ENCODE peak calls at places on chromosomes 11 and 22, in ten cellular contexts. One of them, this sample, is unnamed.

GRCh38 chr11:125258626-125259025 is 94.1 kb downstream of the PKNOX2 start:
- DNase-seq in CD8-positive, alpha-beta T cell: no peak
- DNase-seq in neural crest cell: no peak
- DNase-seq in nephron progenitor cell: no peak
- DNase-seq in mucosa of descending colon: no peak
- DNase-seq in body of pancreas: no peak
- DNase-seq in HL-60: no peak
- DNase-seq in upper lobe of right lung: no peak
- DNase-seq in brain microvascular endothelial cell: no peak
- DNase-seq in heart left ventricle: no peak
- DNase-seq in this sample: no peak

GRCh38 chr11:69873166-69874077 is 54.2 kb upstream of the FGF3 start:
- DNase-seq in CD8-positive, alpha-beta T cell: no peak
- DNase-seq in neural crest cell: no peak
- DNase-seq in nephron progenitor cell: no peak
- DNase-seq in mucosa of descending colon: no peak
- DNase-seq in body of pancreas: no peak
- DNase-seq in HL-60: no peak
- DNase-seq in upper lobe of right lung: peak; percentile 36
- DNase-seq in brain microvascular endothelial cell: no peak
- DNase-seq in heart left ventricle: no peak
- DNase-seq in this sample: no peak

GRCh38 chr22:23244690-23245044 is 64.4 kb downstream of the BCR start:
- DNase-seq in CD8-positive, alpha-beta T cell: no peak
- DNase-seq in neural crest cell: no peak
- DNase-seq in nephron progenitor cell: no peak
- DNase-seq in mucosa of descending colon: no peak
- DNase-seq in body of pancreas: no peak
- DNase-seq in HL-60: no peak
- DNase-seq in upper lobe of right lung: no peak
- DNase-seq in brain microvascular endothelial cell: no peak
- DNase-seq in heart left ventricle: no peak
- DNase-seq in this sample: no peak

GRCh38 chr11:118339281-118340045 is 3.0 kb downstream of the CD3D start:
- DNase-seq in CD8-positive, alpha-beta T cell: no peak
- DNase-seq in neural crest cell: no peak
- DNase-seq in nephron progenitor cell: no peak
- DNase-seq in mucosa of descending colon: no peak
- DNase-seq in body of pancreas: no peak
- DNase-seq in HL-60: no peak
- DNase-seq in upper lobe of right lung: no peak
- DNase-seq in brain microvascular endothelial cell: no peak
- DNase-seq in heart left ventricle: no peak
- DNase-seq in this sample: no peak

GRCh38 chr11:77411238-77411637 is 62.7 kb downstream of the PAK1 start:
- DNase-seq in CD8-positive, alpha-beta T cell: peak; percentile 28
- DNase-seq in neural crest cell: peak; percentile 2
- DNase-seq in nephron progenitor cell: peak; percentile 10
- DNase-seq in mucosa of descending colon: peak; percentile 34
- DNase-seq in body of pancreas: no peak
- DNase-seq in HL-60: peak; percentile 33
- DNase-seq in upper lobe of right lung: peak; percentile 70
- DNase-seq in brain microvascular endothelial cell: peak; percentile 11
- DNase-seq in heart left ventricle: peak; percentile 26
- DNase-seq in this sample: no peak

GRCh38 chr22:49964493-49965290 is 4.1 kb downstream of the PIM3 start:
- DNase-seq in CD8-positive, alpha-beta T cell: no peak
- DNase-seq in neural crest cell: no peak
- DNase-seq in nephron progenitor cell: no peak
- DNase-seq in mucosa of descending colon: peak; percentile 12
- DNase-seq in body of pancreas: peak; percentile 26
- DNase-seq in HL-60: no peak
- DNase-seq in upper lobe of right lung: peak; percentile 63
- DNase-seq in brain microvascular endothelial cell: no peak
- DNase-seq in heart left ventricle: peak; percentile 29
- DNase-seq in this sample: no peak

GRCh38 chr11:33043221-33043833 is 4.0 kb downstream of the TCP11L1 start:
- DNase-seq in CD8-positive, alpha-beta T cell: no peak
- DNase-seq in neural crest cell: no peak
- DNase-seq in nephron progenitor cell: no peak
- DNase-seq in mucosa of descending colon: no peak
- DNase-seq in body of pancreas: no peak
- DNase-seq in HL-60: no peak
- DNase-seq in upper lobe of right lung: no peak
- DNase-seq in brain microvascular endothelial cell: no peak
- DNase-seq in heart left ventricle: no peak
- DNase-seq in this sample: no peak

GRCh38 chr22:46590334-46590733 is 29.9 kb upstream of the GRAMD4 start:
- DNase-seq in CD8-positive, alpha-beta T cell: peak; percentile 11
- DNase-seq in neural crest cell: no peak
- DNase-seq in nephron progenitor cell: no peak
- DNase-seq in mucosa of descending colon: no peak
- DNase-seq in body of pancreas: no peak
- DNase-seq in HL-60: no peak
- DNase-seq in upper lobe of right lung: peak; percentile 70
- DNase-seq in brain microvascular endothelial cell: no peak
- DNase-seq in heart left ventricle: peak; percentile 90
- DNase-seq in this sample: no peak

GRCh38 chr11:100719362-100719761 is 32.3 kb downstream of the ARHGAP42 start:
- DNase-seq in CD8-positive, alpha-beta T cell: no peak
- DNase-seq in neural crest cell: no peak
- DNase-seq in nephron progenitor cell: no peak
- DNase-seq in mucosa of descending colon: no peak
- DNase-seq in body of pancreas: no peak
- DNase-seq in HL-60: no peak
- DNase-seq in upper lobe of right lung: no peak
- DNase-seq in brain microvascular endothelial cell: no peak
- DNase-seq in heart left ventricle: no peak
- DNase-seq in this sample: no peak

GRCh38 chr11:64032050-64032449 is 3.7 kb upstream of the FLRT1 start:
- DNase-seq in CD8-positive, alpha-beta T cell: no peak
- DNase-seq in neural crest cell: no peak
- DNase-seq in nephron progenitor cell: no peak
- DNase-seq in mucosa of descending colon: no peak
- DNase-seq in body of pancreas: no peak
- DNase-seq in HL-60: no peak
- DNase-seq in upper lobe of right lung: no peak
- DNase-seq in brain microvascular endothelial cell: peak; percentile 38
- DNase-seq in heart left ventricle: no peak
- DNase-seq in this sample: no peak

GRCh38 chr22:27197071-27197470 is 539.7 kb downstream of the MIAT start:
- DNase-seq in CD8-positive, alpha-beta T cell: no peak
- DNase-seq in neural crest cell: no peak
- DNase-seq in nephron progenitor cell: no peak
- DNase-seq in mucosa of descending colon: no peak
- DNase-seq in body of pancreas: no peak
- DNase-seq in HL-60: no peak
- DNase-seq in upper lobe of right lung: no peak
- DNase-seq in brain microvascular endothelial cell: no peak
- DNase-seq in heart left ventricle: no peak
- DNase-seq in this sample: no peak

GRCh38 chr22:35841907-35842518 is 124.3 kb downstream of the APOL5 start:
- DNase-seq in CD8-positive, alpha-beta T cell: no peak
- DNase-seq in neural crest cell: no peak
- DNase-seq in nephron progenitor cell: no peak
- DNase-seq in mucosa of descending colon: no peak
- DNase-seq in body of pancreas: no peak
- DNase-seq in HL-60: no peak
- DNase-seq in upper lobe of right lung: no peak
- DNase-seq in brain microvascular endothelial cell: no peak
- DNase-seq in heart left ventricle: no peak
- DNase-seq in this sample: no peak

GRCh38 chr11:7977251-7977917 is 9.8 kb upstream of the EIF3F start:
- DNase-seq in CD8-positive, alpha-beta T cell: no peak
- DNase-seq in neural crest cell: no peak
- DNase-seq in nephron progenitor cell: no peak
- DNase-seq in mucosa of descending colon: no peak
- DNase-seq in body of pancreas: no peak
- DNase-seq in HL-60: peak; percentile 43
- DNase-seq in upper lobe of right lung: no peak
- DNase-seq in brain microvascular endothelial cell: peak; percentile 74
- DNase-seq in heart left ventricle: no peak
- DNase-seq in this sample: peak; percentile 76

GRCh38 chr11:102664001-102664752 is 39.0 kb upstream of the MMP20 start:
- DNase-seq in CD8-positive, alpha-beta T cell: no peak
- DNase-seq in neural crest cell: no peak
- DNase-seq in nephron progenitor cell: no peak
- DNase-seq in mucosa of descending colon: no peak
- DNase-seq in body of pancreas: no peak
- DNase-seq in HL-60: no peak
- DNase-seq in upper lobe of right lung: no peak
- DNase-seq in brain microvascular endothelial cell: no peak
- DNase-seq in heart left ventricle: no peak
- DNase-seq in this sample: no peak

GRCh38 chr11:30811226-30811625 is 225.1 kb upstream of the MPPED2 start:
- DNase-seq in CD8-positive, alpha-beta T cell: no peak
- DNase-seq in neural crest cell: no peak
- DNase-seq in nephron progenitor cell: no peak
- DNase-seq in mucosa of descending colon: no peak
- DNase-seq in body of pancreas: no peak
- DNase-seq in HL-60: no peak
- DNase-seq in upper lobe of right lung: no peak
- DNase-seq in brain microvascular endothelial cell: no peak
- DNase-seq in heart left ventricle: no peak
- DNase-seq in this sample: no peak

GRCh38 chr22:27782065-27782464 is 19.5 kb downstream of the MN1 start:
- DNase-seq in CD8-positive, alpha-beta T cell: no peak
- DNase-seq in neural crest cell: no peak
- DNase-seq in nephron progenitor cell: no peak
- DNase-seq in mucosa of descending colon: no peak
- DNase-seq in body of pancreas: no peak
- DNase-seq in HL-60: no peak
- DNase-seq in upper lobe of right lung: no peak
- DNase-seq in brain microvascular endothelial cell: no peak
- DNase-seq in heart left ventricle: peak; percentile 82
- DNase-seq in this sample: no peak

GRCh38 chr22:30253205-30253852 is 6.8 kb upstream of the LIF start:
- DNase-seq in CD8-positive, alpha-beta T cell: no peak
- DNase-seq in neural crest cell: peak; percentile 53
- DNase-seq in nephron progenitor cell: no peak
- DNase-seq in mucosa of descending colon: peak; percentile 84
- DNase-seq in body of pancreas: peak; percentile 60
- DNase-seq in HL-60: no peak
- DNase-seq in upper lobe of right lung: peak; percentile 77
- DNase-seq in brain microvascular endothelial cell: peak; percentile 87
- DNase-seq in heart left ventricle: peak; percentile 88
- DNase-seq in this sample: no peak

GRCh38 chr22:18110944-18111758 is 542 bp downstream of the TUBA8 start:
- DNase-seq in CD8-positive, alpha-beta T cell: no peak
- DNase-seq in neural crest cell: no peak
- DNase-seq in nephron progenitor cell: no peak
- DNase-seq in mucosa of descending colon: no peak
- DNase-seq in body of pancreas: no peak
- DNase-seq in HL-60: no peak
- DNase-seq in upper lobe of right lung: no peak
- DNase-seq in brain microvascular endothelial cell: no peak
- DNase-seq in heart left ventricle: no peak
- DNase-seq in this sample: no peak
- TF ChIP-seq CTCF in CD8-positive, alpha-beta T cell: no peak
- TF ChIP-seq CTCF in neural crest cell: no peak
- TF ChIP-seq CTCF in nephron progenitor cell: no peak
- TF ChIP-seq CTCF in mucosa of descending colon: no peak
- TF ChIP-seq CTCF in body of pancreas: no peak
- TF ChIP-seq CTCF in HL-60: no peak
- TF ChIP-seq CTCF in upper lobe of right lung: no peak
- TF ChIP-seq CTCF in brain microvascular endothelial cell: no peak
- TF ChIP-seq CTCF in heart left ventricle: no peak
- TF ChIP-seq CTCF in this sample: no peak

DNA sequence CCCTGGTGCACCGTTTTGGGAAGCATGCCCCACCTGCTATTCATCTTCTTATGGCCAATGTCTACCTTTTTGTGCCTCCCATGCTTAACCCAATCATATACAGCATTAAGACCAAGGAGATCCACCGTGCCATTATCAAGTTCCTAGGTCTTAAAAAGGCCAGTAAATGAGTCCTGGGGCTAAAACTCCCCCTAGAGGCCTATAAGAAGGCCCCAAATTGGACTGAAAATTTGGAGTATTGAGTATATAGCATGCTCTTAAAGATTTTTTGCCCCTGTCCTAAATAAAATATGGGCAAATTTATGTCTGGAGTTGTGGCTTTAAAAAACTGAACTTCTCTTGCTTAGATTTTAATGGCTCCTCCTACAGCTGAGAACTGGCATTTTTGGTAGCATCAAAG is 6.6 kb downstream of the OR51M1 start:
- DNase-seq in CD8-positive, alpha-beta T cell: no peak
- DNase-seq in neural crest cell: no peak
- DNase-seq in nephron progenitor cell: no peak
- DNase-seq in mucosa of descending colon: no peak
- DNase-seq in body of pancreas: no peak
- DNase-seq in HL-60: no peak
- DNase-seq in upper lobe of right lung: no peak
- DNase-seq in brain microvascular endothelial cell: no peak
- DNase-seq in heart left ventricle: no peak
- DNase-seq in this sample: no peak
- TF ChIP-seq CTCF in CD8-positive, alpha-beta T cell: no peak
- TF ChIP-seq CTCF in neural crest cell: no peak
- TF ChIP-seq CTCF in nephron progenitor cell: no peak
- TF ChIP-seq CTCF in mucosa of descending colon: no peak
- TF ChIP-seq CTCF in body of pancreas: no peak
- TF ChIP-seq CTCF in HL-60: no peak
- TF ChIP-seq CTCF in upper lobe of right lung: no peak
- TF ChIP-seq CTCF in brain microvascular endothelial cell: no peak
- TF ChIP-seq CTCF in heart left ventricle: no peak
- TF ChIP-seq CTCF in this sample: peak; percentile 4

GRCh38 chr11:1825039-1825740 is 9.6 kb upstream of the SYT8 start:
- DNase-seq in CD8-positive, alpha-beta T cell: no peak
- DNase-seq in neural crest cell: peak; percentile 86
- DNase-seq in nephron progenitor cell: peak; percentile 94
- DNase-seq in mucosa of descending colon: peak; percentile 66
- DNase-seq in body of pancreas: peak; percentile 72
- DNase-seq in HL-60: no peak
- DNase-seq in upper lobe of right lung: peak; percentile 87
- DNase-seq in brain microvascular endothelial cell: no peak
- DNase-seq in heart left ventricle: no peak
- DNase-seq in this sample: no peak
- TF ChIP-seq CTCF in CD8-positive, alpha-beta T cell: no peak
- TF ChIP-seq CTCF in neural crest cell: peak; percentile 73
- TF ChIP-seq CTCF in nephron progenitor cell: peak; percentile 86
- TF ChIP-seq CTCF in mucosa of descending colon: peak; percentile 48
- TF ChIP-seq CTCF in body of pancreas: peak; percentile 65
- TF ChIP-seq CTCF in HL-60: peak; percentile 24
- TF ChIP-seq CTCF in upper lobe of right lung: peak; percentile 56
- TF ChIP-seq CTCF in brain microvascular endothelial cell: peak; percentile 71
- TF ChIP-seq CTCF in heart left ventricle: peak; percentile 58
- TF ChIP-seq CTCF in this sample: no peak

DNA sequence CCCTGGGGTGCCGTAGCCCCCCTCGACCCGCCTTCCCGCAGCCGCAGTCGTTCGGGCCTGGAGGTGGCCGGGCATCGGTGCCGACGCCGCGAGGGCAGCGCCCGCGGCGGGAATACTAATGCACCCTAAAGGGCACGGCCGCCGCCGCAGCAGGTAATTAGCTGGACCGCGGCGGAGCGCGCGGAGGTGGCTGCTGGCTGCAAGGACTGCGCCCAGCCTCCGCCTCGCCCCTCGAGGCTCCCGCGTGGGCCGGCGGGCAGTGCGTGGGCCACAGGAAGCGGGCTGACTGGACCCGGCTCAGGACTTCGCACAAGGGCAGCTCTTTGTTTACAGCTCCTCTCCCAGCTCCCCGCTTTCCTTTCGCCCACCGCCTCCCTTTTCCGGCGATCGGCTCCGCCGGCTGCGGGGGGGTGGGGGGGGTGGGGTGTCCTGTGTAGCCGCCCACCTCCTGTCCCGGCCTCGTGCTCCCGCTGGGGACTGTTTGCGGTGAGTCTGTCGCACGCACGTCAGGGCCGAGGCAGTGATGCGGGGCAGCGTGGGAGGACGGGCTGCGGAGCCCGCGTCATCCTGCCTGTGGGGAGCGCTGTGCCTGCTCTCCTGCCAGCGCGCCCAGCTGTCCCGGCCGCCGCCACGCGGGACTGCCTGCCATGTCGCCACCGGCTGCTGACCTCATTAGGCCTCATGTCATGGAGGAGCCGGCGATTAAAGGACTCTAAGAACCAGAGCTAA is 53.2 kb downstream of the GRIK4 start:
- DNase-seq in CD8-positive, alpha-beta T cell: no peak
- DNase-seq in neural crest cell: peak; percentile 48
- DNase-seq in nephron progenitor cell: peak; percentile 73
- DNase-seq in mucosa of descending colon: no peak
- DNase-seq in body of pancreas: peak; percentile 20
- DNase-seq in HL-60: no peak
- DNase-seq in upper lobe of right lung: no peak
- DNase-seq in brain microvascular endothelial cell: peak; percentile 67
- DNase-seq in heart left ventricle: peak; percentile 63
- DNase-seq in this sample: no peak
- TF ChIP-seq CTCF in CD8-positive, alpha-beta T cell: no peak
- TF ChIP-seq CTCF in neural crest cell: peak; percentile 28
- TF ChIP-seq CTCF in nephron progenitor cell: no peak
- TF ChIP-seq CTCF in mucosa of descending colon: no peak
- TF ChIP-seq CTCF in body of pancreas: no peak
- TF ChIP-seq CTCF in HL-60: no peak
- TF ChIP-seq CTCF in upper lobe of right lung: peak; percentile 15
- TF ChIP-seq CTCF in brain microvascular endothelial cell: peak; percentile 32
- TF ChIP-seq CTCF in heart left ventricle: peak; percentile 31
- TF ChIP-seq CTCF in this sample: no peak

This sample was measured in AG09319.